ENCODE peak calls at places on chromosomes 3 and 15, in seven cellular contexts. K, R, V, W, I, F and S are unnamed samples.

GRCh38 chr3:140715035-140715434 is 37.2 kb downstream of the TRIM42 start:
- DNase-seq in K (no peak), R (no peak), V (peak; percentile 30), W (no peak), I (no peak), F (no peak), S (no peak)

GRCh38 chr15:70203981-70204560 is 106.4 kb upstream of the TLE3 start:
- DNase-seq in K (no peak), R (no peak), V (no peak), W (no peak), I (no peak), F (no peak), S (no peak)

GRCh38 chr3:106514431-106514830 is 645.6 kb upstream of the CBLB start:
- DNase-seq in K (no peak), R (no peak), V (no peak), W (no peak), I (no peak), F (no peak), S (no peak)

GRCh38 chr3:43620953-43621405 is 832 bp downstream of the ANO10 start:
- DNase-seq in K (no peak), R (no peak), V (peak; percentile 39), W (no peak), I (peak; percentile 35), F (no peak), S (no peak)

GRCh38 chr15:57611938-57612337 is 20.2 kb downstream of the MYZAP start:
- DNase-seq in K (peak; percentile 58), R (no peak), V (peak; percentile 84), W (no peak), I (peak; percentile 89), F (peak; percentile 12), S (no peak)

GRCh38 chr3:119428538-119428937 is 34.9 kb downstream of the TMEM39A start:
- DNase-seq in K (no peak), R (no peak), V (no peak), W (no peak), I (no peak), F (peak; percentile 37), S (no peak)

GRCh38 chr15:50134524-50135024 is 15.5 kb upstream of the ATP8B4 start:
- DNase-seq in K (no peak), R (peak; percentile 42), V (peak; percentile 74), W (no peak), I (peak; percentile 72), F (no peak), S (no peak)

GRCh38 chr3:70471464-70472342 is 159.3 kb upstream of the MDFIC2 start:
- DNase-seq in K (no peak), R (peak; percentile 6), V (no peak), W (no peak), I (no peak), F (no peak), S (no peak)

GRCh38 chr15:99677540-99678134 is 55.6 kb downstream of the LYSMD4 start:
- DNase-seq in K (no peak), R (no peak), V (no peak), W (no peak), I (no peak), F (no peak), S (peak; percentile 27)

GRCh38 chr3:38606561-38606960 is 42.9 kb downstream of the SCN5A start:
- DNase-seq in K (peak; percentile 35), R (no peak), V (no peak), W (peak; percentile 19), I (no peak), F (no peak), S (no peak)

GRCh38 chr3:38610436-38610835 is 39.1 kb downstream of the SCN5A start:
- DNase-seq in K (peak; percentile 13), R (no peak), V (no peak), W (peak; percentile 38), I (no peak), F (no peak), S (no peak)

GRCh38 chr3:38609386-38610111 is 39.9 kb downstream of the SCN5A start:
- DNase-seq in K (peak; percentile 37), R (no peak), V (no peak), W (peak; percentile 59), I (no peak), F (no peak), S (no peak)

GRCh38 chr3:38608961-38609360 is 40.5 kb downstream of the SCN5A start:
- DNase-seq in K (peak; percentile 19), R (no peak), V (no peak), W (peak; percentile 4), I (no peak), F (no peak), S (no peak)

GRCh38 chr3:38608086-38608775 is 41.3 kb downstream of the SCN5A start:
- DNase-seq in K (peak; percentile 20), R (no peak), V (no peak), W (peak; percentile 38), I (no peak), F (no peak), S (no peak)
- TF ChIP-seq CTCF in K (no peak), R (no peak), V (no peak), W (no peak), I (no peak), F (no peak), S (no peak)

DNA sequence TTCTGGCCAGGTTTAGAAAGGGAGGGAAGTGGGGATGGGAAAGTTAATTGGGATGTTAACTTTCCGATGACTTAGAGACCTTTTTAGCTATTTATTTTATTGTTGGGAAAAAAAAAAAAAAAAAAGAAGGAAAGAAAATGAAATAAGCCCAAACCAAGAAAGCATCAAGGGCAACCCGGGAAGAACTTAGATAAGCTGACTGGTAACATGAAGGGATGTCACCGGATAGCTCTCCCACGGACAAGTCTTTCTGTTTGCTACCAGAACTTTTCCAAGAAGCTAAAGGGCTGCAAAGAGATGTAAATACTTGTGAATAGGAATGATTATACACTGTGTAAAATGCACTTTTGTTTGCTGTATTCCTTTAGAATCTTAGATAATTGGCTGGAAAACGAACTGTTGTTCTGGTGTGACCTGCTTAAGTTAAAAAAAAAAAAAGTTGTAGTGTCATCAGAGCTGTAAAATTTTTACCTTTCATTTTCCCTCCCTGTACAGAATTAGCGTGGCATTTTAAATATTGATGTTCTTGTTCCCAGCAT is 2.8 kb downstream of the FOXB1 start:
- DNase-seq in K (no peak), R (no peak), V (no peak), W (no peak), I (no peak), F (no peak), S (no peak)
- H3K4me3 ChIP-seq in K (peak overlapping the region; percentile 58), R (peak overlapping the region; percentile 56), V (peak overlapping the region; percentile 67), W (peak overlapping the region; percentile 63), I (peak overlapping the region; percentile 43), F (no peak overlapping the region), S (peak overlapping the region; percentile 61)

GRCh38 chr3:128473180-128473519 is 6.5 kb upstream of the DNAJB8 start:
- DNase-seq in K (no peak), R (no peak), V (no peak), W (no peak), I (no peak), F (peak; percentile 89), S (no peak)

GRCh38 chr3:128473737-128474136 is 7.0 kb upstream of the DNAJB8 start:
- DNase-seq in K (no peak), R (no peak), V (no peak), W (no peak), I (no peak), F (no peak), S (no peak)

GRCh38 chr3:128476659-128477058 is 10.0 kb upstream of the DNAJB8 start:
- DNase-seq in K (no peak), R (no peak), V (no peak), W (peak; percentile 20), I (no peak), F (no peak), S (no peak)

GRCh38 chr3:128472462-128473179 is 5.9 kb upstream of the DNAJB8 start:
- DNase-seq in K (no peak), R (no peak), V (no peak), W (no peak), I (no peak), F (no peak), S (no peak)

GRCh38 chr3:128475355-128475754 is 8.7 kb upstream of the DNAJB8 start:
- DNase-seq in K (no peak), R (no peak), V (no peak), W (no peak), I (no peak), F (no peak), S (no peak)
- H3K27me3 ChIP-seq in K (peaks cover 10% of the 10 kb centered on the region), R (peaks cover 41% of the 10 kb centered on the region), V (no peaks in the 10 kb centered on the region), W (peaks cover 4% of the 10 kb centered on the region), I (no peaks in the 10 kb centered on the region), F (no peaks in the 10 kb centered on the region), S (no peaks in the 10 kb centered on the region)

GRCh38 chr3:125150525-125151436 is 61.8 kb downstream of the SLC12A8 start:
- DNase-seq in K (peak; percentile 35), R (no peak), V (peak; percentile 71), W (no peak), I (no peak), F (peak; percentile 66), S (no peak)
- TF ChIP-seq CTCF in K (peak; percentile 47), R (peak; percentile 46), V (peak; percentile 70), W (peak; percentile 40), I (peak; percentile 45), F (peak; percentile 89), S (peak; percentile 64)

GRCh38 chr15:28726102-28726501 is 13.9 kb upstream of the GOLGA8M start:
- DNase-seq in K (no peak), R (no peak), V (no peak), W (no peak), I (no peak), F (no peak), S (no peak)

GRCh38 chr15:28725556-28725955 is 13.3 kb upstream of the GOLGA8M start:
- DNase-seq in K (no peak), R (no peak), V (no peak), W (no peak), I (no peak), F (no peak), S (no peak)
- H3K4me3 ChIP-seq in K (no peak overlapping the region), R (no peak overlapping the region), V (no peak overlapping the region), W (no peak overlapping the region), I (no peak overlapping the region), F (no peak overlapping the region), S (no peak overlapping the region)

GRCh38 chr3:45792516-45793172 is 3.7 kb downstream of the SLC6A20 start:
- DNase-seq in K (no peak), R (no peak), V (no peak), W (no peak), I (no peak), F (no peak), S (no peak)

GRCh38 chr3:45795882-45796765 is at the start of gene SLC6A20:
- DNase-seq in K (no peak), R (no peak), V (no peak), W (no peak), I (no peak), F (peak; percentile 11), S (peak; percentile 12)

GRCh38 chr3:45793482-45794176 is 2.7 kb downstream of the SLC6A20 start:
- DNase-seq in K (no peak), R (no peak), V (peak; percentile 72), W (no peak), I (peak; percentile 68), F (no peak), S (no peak)

GRCh38 chr3:45795509-45795881 is 841 bp downstream of the SLC6A20 start:
- DNase-seq in K (no peak), R (no peak), V (no peak), W (no peak), I (no peak), F (no peak), S (no peak)

GRCh38 chr3:45794177-45794560 is 2.2 kb downstream of the SLC6A20 start:
- DNase-seq in K (no peak), R (no peak), V (no peak), W (no peak), I (no peak), F (no peak), S (no peak)
- H3K27me3 ChIP-seq in K (peaks cover 46% of the 10 kb centered on the region), R (peaks cover 82% of the 10 kb centered on the region), V (no peaks in the 10 kb centered on the region), W (peaks cover 50% of the 10 kb centered on the region), I (peaks cover 16% of the 10 kb centered on the region), F (peaks cover 22% of the 10 kb centered on the region), S (peaks cover 2% of the 10 kb centered on the region)